ENCODE peak calls at places on chromosome 7, in seven cellular contexts. G is iPS DF 6.9, F is ascending aorta, V is right atrium auricular region, Q is A549, M is neural progenitor cell, Z is esophagus muscularis mucosa. B is an unnamed sample.

GRCh38 chr7:30470783-30471182 is 7.8 kb downstream of the NOD1 start:
- DNase-seq in G (no peak), M (no peak), V (peak; percentile 84), Z (no peak), Q (peak; percentile 28), F (peak; percentile 77), B (no peak)

GRCh38 chr7:11513460-11513859 is 318.5 kb downstream of the THSD7A start:
- DNase-seq in M (no peak), Z (no peak), G (no peak), V (no peak), Q (no peak), F (no peak), B (no peak)

GRCh38 chr7:2519119-2519930 is at the start of gene LFNG:
- DNase-seq in Q (peak; percentile 92), Z (peak; percentile 94), F (peak; percentile 91), M (peak; percentile 97), G (no peak), V (peak; percentile 78), B (peak; percentile 95)

GRCh38 chr7:79774150-79774549 is 320.7 kb upstream of the MAGI2 start:
- DNase-seq in Z (no peak), M (no peak), F (no peak), Q (no peak), V (no peak), G (no peak), B (no peak)

GRCh38 chr7:84191842-84192241 is 2.7 kb downstream of the SEMA3A start:
- DNase-seq in Q (peak; percentile 23), V (no peak), G (no peak), F (no peak), M (no peak), Z (no peak), B (peak; percentile 19)

GRCh38 chr7:38825721-38826440 is 83.1 kb downstream of the VPS41 start:
- DNase-seq in Q (no peak), Z (no peak), V (no peak), G (no peak), F (no peak), M (no peak), B (no peak)

GRCh38 chr7:151809156-151809863 is 67.6 kb downstream of the PRKAG2 start:
- DNase-seq in Q (no peak), F (no peak), M (no peak), Z (no peak), V (no peak), G (no peak), B (peak; percentile 58)

GRCh38 chr7:158647475-158647792 is 57.2 kb downstream of the NCAPG2 start:
- DNase-seq in F (no peak), Z (no peak), G (no peak), Q (no peak), V (no peak), M (no peak), B (no peak)

GRCh38 chr7:121793716-121794115 is 79.2 kb upstream of the PTPRZ1 start:
- DNase-seq in Q (no peak), M (no peak), V (no peak), Z (no peak), G (no peak), F (no peak), B (no peak)

GRCh38 chr7:502296-502695 is 17.4 kb downstream of the PDGFA start:
- DNase-seq in Z (no peak), Q (no peak), V (no peak), F (no peak), M (no peak), G (no peak), B (no peak)

GRCh38 chr7:157192861-157193260 is 54.1 kb downstream of the UBE3C start:
- DNase-seq in Q (no peak), M (no peak), G (no peak), V (no peak), Z (no peak), F (no peak), B (no peak)

GRCh38 chr7:96285579-96285978 is 36.3 kb downstream of the SLC25A13 start:
- DNase-seq in Q (no peak), F (no peak), M (no peak), V (no peak), Z (no peak), G (no peak), B (peak; percentile 16)

GRCh38 chr7:134420509-134421125 is 38.3 kb downstream of the AKR1B1 start:
- DNase-seq in Q (peak; percentile 88), G (peak; percentile 31), F (no peak), M (peak; percentile 66), V (no peak), Z (no peak), B (peak; percentile 69)

GRCh38 chr7:156703773-156704482 is 63.4 kb downstream of the RNF32 start:
- DNase-seq in M (no peak), F (no peak), G (no peak), Z (no peak), V (no peak), Q (no peak), B (no peak)

GRCh38 chr7:114048386-114049235 is 129.8 kb upstream of the PPP1R3A start:
- DNase-seq in F (no peak), Z (no peak), M (no peak), V (no peak), Q (peak; percentile 5), G (no peak), B (peak; percentile 6)

GRCh38 chr7:16422100-16422430 is 727 bp upstream of the CRPPA start:
- DNase-seq in G (no peak), Z (no peak), V (no peak), Q (no peak), F (no peak), M (no peak), B (no peak)

GRCh38 chr7:136386876-136387275 is 409.7 kb upstream of the MTPN start:
- DNase-seq in Q (no peak), G (no peak), Z (no peak), F (no peak), M (no peak), V (no peak), B (peak; percentile 30)

GRCh38 chr7:20381406-20382034 is 50.8 kb downstream of the ITGB8 start:
- DNase-seq in V (no peak), G (no peak), F (no peak), M (no peak), Q (no peak), Z (no peak), B (no peak)

GRCh38 chr7:106938803-106939202 is 73.7 kb downstream of the PIK3CG start:
- DNase-seq in F (no peak), Z (no peak), M (no peak), V (no peak), G (no peak), Q (no peak), B (no peak)

GRCh38 chr7:105010538-105011523 is 3.2 kb upstream of the KMT2E start:
- DNase-seq in M (no peak), Z (no peak), Q (no peak), V (no peak), G (no peak), F (no peak), B (no peak)

DNA sequence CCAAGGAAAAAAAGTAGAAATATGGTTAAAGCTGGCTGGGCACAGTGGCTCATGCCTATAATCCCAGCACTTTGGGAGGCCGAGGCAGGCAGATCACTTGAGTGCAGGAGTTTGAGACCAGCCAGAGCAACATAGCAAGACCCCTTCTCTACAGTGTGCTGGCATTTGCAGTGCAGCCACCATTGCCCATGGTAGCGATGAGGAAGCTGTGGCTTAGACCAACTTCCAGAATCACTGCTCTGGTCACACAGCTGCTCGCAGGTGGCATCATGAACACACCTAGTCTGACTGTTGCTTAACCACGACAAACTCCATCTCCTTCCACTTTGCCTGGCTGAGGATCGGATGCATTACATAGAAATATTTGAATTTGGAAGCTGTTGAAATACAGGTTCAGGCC is 137.1 kb downstream of the CUX1 start:
- DNase-seq in Z (no peak), M (no peak), G (no peak), V (no peak), Q (no peak), F (no peak), B (no peak)
- H3K27ac ChIP-seq in Z (peak overlapping the region; percentile 83), M (no peak overlapping the region), G (no peak overlapping the region), V (peak overlapping the region; percentile 95), Q (no peak overlapping the region), F (no peak overlapping the region), B (no peak overlapping the region)

GRCh38 chr7:99562114-99562784 is 3.8 kb downstream of the ZNF655 start:
- DNase-seq in V (no peak), G (no peak), M (no peak), Z (no peak), Q (no peak), F (no peak), B (no peak)
- H3K4me3 ChIP-seq in V (no peak overlapping the region), G (no peak overlapping the region), M (no peak overlapping the region), Z (no peak overlapping the region), Q (peak overlapping the region; percentile 17), F (no peak overlapping the region), B (no peak overlapping the region)

GRCh38 chr7:5574770-5575269 is 151.2 kb upstream of the TNRC18 start:
- DNase-seq in V (no peak), M (peak; percentile 75), Q (no peak), F (no peak), G (no peak), Z (no peak), B (no peak)
- H3K27ac ChIP-seq in V (peak overlapping the region; percentile 3), M (no peak overlapping the region), Q (peak overlapping the region; percentile 14), F (no peak overlapping the region), G (no peak overlapping the region), Z (peak overlapping the region; percentile 16), B (peak overlapping the region; percentile 30)

GRCh38 chr7:22675436-22675835 is 51.6 kb upstream of the IL6 start:
- DNase-seq in Q (no peak), V (no peak), F (no peak), G (no peak), Z (no peak), M (no peak), B (no peak)

GRCh38 chr7:22672892-22673637 is 53.9 kb upstream of the IL6 start:
- DNase-seq in Q (peak; percentile 94), M (no peak), F (no peak), Z (no peak), V (no peak), G (no peak), B (no peak)

GRCh38 chr7:22677680-22678079 is 49.3 kb upstream of the IL6 start:
- DNase-seq in Z (no peak), G (no peak), M (no peak), Q (no peak), F (no peak), V (no peak), B (no peak)

GRCh38 chr7:22675917-22676343 is 51.1 kb upstream of the IL6 start:
- DNase-seq in G (no peak), Q (no peak), V (no peak), M (no peak), Z (no peak), F (no peak), B (peak; percentile 54)

GRCh38 chr7:22676385-22676784 is 50.6 kb upstream of the IL6 start:
- DNase-seq in V (no peak), F (no peak), G (no peak), Q (no peak), Z (no peak), M (no peak), B (no peak)
- H3K4me3 ChIP-seq in V (no peak overlapping the region), F (no peak overlapping the region), G (no peak overlapping the region), Q (no peak overlapping the region), Z (no peak overlapping the region), M (no peak overlapping the region), B (no peak overlapping the region)

GRCh38 chr7:42106562-42106961 is 130.4 kb downstream of the GLI3 start:
- DNase-seq in Z (no peak), Q (no peak), M (no peak), V (no peak), G (no peak), F (no peak), B (peak; percentile 32)
- H3K27ac ChIP-seq in Z (peak overlapping the region; percentile 38), Q (no peak overlapping the region), M (no peak overlapping the region), V (no peak overlapping the region), G (no peak overlapping the region), F (no peak overlapping the region), B (peak overlapping the region; percentile 79)